ENCODE peak calls at places on chromosome 17, in seven cellular contexts. P, Q, H, R, S, A and B are unnamed samples.
A peak's percentile ranks its signal among the peaks of the same experiment; 100 is the strongest.

GRCh38 chr17:15977894-15978293 is 21.6 kb downstream of the ZSWIM7 start:
- DNase-seq in P (no peak), Q (no peak), H (no peak), R (no peak), S (no peak), A (no peak), B (no peak)

GRCh38 chr17:47315451-47316266 is 8.1 kb upstream of the EFCAB13 start:
- DNase-seq in P (peak; percentile 73), Q (peak; percentile 98), H (no peak), R (no peak), S (peak; percentile 56), A (peak; percentile 64), B (peak; percentile 57)

GRCh38 chr17:3773511-3773910 is 27.5 kb downstream of the ITGAE start:
- DNase-seq in P (no peak), Q (peak; percentile 62), H (no peak), R (no peak), S (no peak), A (no peak), B (no peak)

GRCh38 chr17:74961657-74962360 is 10.8 kb downstream of the HID1 start:
- DNase-seq in P (peak; percentile 91), Q (peak; percentile 85), H (peak; percentile 91), R (peak; percentile 70), S (peak; percentile 79), A (peak; percentile 95), B (peak; percentile 78)

GRCh38 chr17:72119963-72120877 is 600 bp upstream of the SOX9 start:
- DNase-seq in P (peak; percentile 66), Q (peak; percentile 90), H (peak; percentile 69), R (no peak), S (no peak), A (peak; percentile 23), B (no peak)

GRCh38 chr17:39628655-39629493 is 2.1 kb downstream of the PPP1R1B start:
- DNase-seq in P (no peak), Q (no peak), H (no peak), R (no peak), S (no peak), A (no peak), B (no peak)

GRCh38 chr17:31674305-31674704 is 184.7 kb downstream of the COPRS start:
- DNase-seq in P (no peak), Q (peak; percentile 54), H (no peak), R (no peak), S (no peak), A (no peak), B (no peak)

GRCh38 chr17:68507581-68507980 is 4.6 kb upstream of the PRKAR1A start:
- DNase-seq in P (no peak), Q (no peak), H (no peak), R (no peak), S (no peak), A (no peak), B (no peak)

DNA sequence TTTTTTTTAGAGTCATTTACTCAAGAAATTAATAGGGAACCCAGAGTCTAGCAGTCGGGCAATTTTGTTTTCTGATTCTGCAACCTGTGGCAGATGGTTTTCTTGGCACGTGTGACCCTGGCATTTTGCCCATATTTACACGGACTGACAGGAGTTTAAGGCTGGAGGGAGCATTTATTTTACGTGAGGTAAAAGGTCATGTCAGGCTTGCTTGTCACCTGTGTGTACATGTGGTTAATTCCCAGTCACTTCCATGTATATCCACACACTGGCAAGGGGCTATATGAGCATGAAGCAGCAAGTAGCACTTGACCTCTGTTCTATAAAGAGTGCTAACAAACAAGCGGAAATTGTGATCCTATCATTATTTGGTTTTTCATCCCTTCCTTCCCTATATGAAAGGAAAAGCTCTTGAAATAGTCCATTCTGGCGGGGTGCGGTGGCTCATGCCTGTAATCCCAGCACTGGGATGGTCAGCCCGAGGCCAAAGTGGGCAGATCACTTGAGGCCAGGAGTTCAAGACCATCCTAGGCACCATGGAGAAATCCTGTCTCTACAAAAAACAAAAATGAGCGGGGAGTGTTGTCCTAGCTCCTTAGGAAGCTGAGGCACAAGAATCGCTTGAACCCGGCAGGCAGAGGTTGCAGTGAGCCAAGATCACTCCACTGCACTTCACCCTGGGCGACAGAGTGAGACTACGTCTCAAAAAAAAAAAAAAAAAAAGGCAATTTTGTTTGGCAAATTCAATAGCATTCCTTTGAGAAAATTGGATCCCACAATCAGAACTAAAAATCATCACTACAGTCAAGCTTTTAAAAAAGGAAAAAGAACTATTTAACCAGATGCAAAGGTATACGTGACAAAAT is 2.1 kb downstream of the SPAG9 start:
- DNase-seq in P (no peak), Q (no peak), H (peak; percentile 35), R (no peak), S (peak; percentile 21), A (peak; percentile 30), B (no peak)
- H3K4me1 ChIP-seq in P (peaks cover 9% of the 10 kb centered on the region), Q (peaks cover 7% of the 10 kb centered on the region), H (peaks cover 57% of the 10 kb centered on the region), R (peaks cover 4% of the 10 kb centered on the region), S (peaks cover 35% of the 10 kb centered on the region), A (peaks cover 54% of the 10 kb centered on the region), B (peaks cover 47% of the 10 kb centered on the region)

DNA sequence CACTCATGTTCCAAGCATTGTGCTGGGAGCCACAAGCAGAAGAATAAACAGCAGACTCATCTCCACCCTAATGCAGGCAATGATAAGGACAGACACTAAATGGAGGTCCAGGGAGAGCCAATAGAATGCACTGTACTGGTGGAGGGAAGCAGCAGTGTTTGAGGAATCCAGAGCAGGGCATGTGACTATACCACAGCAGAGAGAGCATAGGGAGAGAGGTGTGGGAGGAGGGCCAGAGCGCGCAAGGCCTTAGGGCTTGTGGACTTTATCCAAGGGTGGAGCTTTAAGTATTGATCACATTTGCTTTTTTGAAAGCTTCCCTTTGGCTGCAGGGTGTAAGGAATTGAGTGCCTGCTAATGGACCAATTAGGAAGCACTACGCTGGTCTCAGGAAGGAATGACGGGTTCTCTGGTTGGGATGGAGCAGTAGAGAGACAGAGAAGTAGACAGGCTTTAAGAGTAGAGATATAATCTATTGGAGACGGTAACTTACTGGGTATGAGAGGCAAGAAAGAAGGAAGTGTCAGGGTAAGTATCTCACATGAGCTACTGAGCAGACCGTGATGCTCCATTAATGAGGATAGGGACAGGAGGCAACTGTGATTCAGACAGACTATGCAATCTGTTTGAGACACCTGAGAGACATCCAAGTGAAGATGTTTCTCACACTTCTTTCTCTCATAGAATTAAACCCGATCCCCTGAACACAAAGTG is 82.2 kb downstream of the MYO1D start:
- DNase-seq in P (no peak), Q (no peak), H (no peak), R (no peak), S (no peak), A (no peak), B (no peak)
- H3K4me3 ChIP-seq in P (no peak overlapping the region), Q (no peak overlapping the region), H (no peak overlapping the region), R (no peak overlapping the region), S (no peak overlapping the region), A (no peak overlapping the region), B (no peak overlapping the region)

GRCh38 chr17:17736205-17737183 is 55.2 kb downstream of the RAI1 start:
- DNase-seq in P (no peak), Q (no peak), H (no peak), R (no peak), S (no peak), A (no peak), B (no peak)

GRCh38 chr17:17738901-17739300 is 57.6 kb downstream of the RAI1 start:
- DNase-seq in P (no peak), Q (no peak), H (peak; percentile 76), R (no peak), S (no peak), A (no peak), B (no peak)

GRCh38 chr17:17740627-17741237 is 59.5 kb downstream of the RAI1 start:
- DNase-seq in P (no peak), Q (no peak), H (no peak), R (no peak), S (peak; percentile 55), A (no peak), B (no peak)

GRCh38 chr17:17739388-17740066 is 58.3 kb downstream of the RAI1 start:
- DNase-seq in P (no peak), Q (peak; percentile 69), H (peak; percentile 70), R (no peak), S (no peak), A (no peak), B (no peak)

GRCh38 chr17:17737938-17738894 is 57.0 kb downstream of the RAI1 start:
- DNase-seq in P (peak; percentile 75), Q (peak; percentile 47), H (no peak), R (no peak), S (no peak), A (no peak), B (no peak)
- H3K4me1 ChIP-seq in P (peaks cover 31% of the 10 kb centered on the region), Q (peaks cover 44% of the 10 kb centered on the region), H (peaks cover 46% of the 10 kb centered on the region), R (peaks cover 22% of the 10 kb centered on the region), S (peaks cover 12% of the 10 kb centered on the region), A (peaks cover 80% of the 10 kb centered on the region), B (peaks cover 6% of the 10 kb centered on the region)

GRCh38 chr17:58412910-58413630 is 4.3 kb downstream of the RNF43 start:
- DNase-seq in P (no peak), Q (peak; percentile 37), H (no peak), R (no peak), S (no peak), A (no peak), B (no peak)
- H3K4me3 ChIP-seq in P (peak overlapping the region; percentile 2), Q (no peak overlapping the region), H (no peak overlapping the region), R (no peak overlapping the region), S (no peak overlapping the region), A (no peak overlapping the region), B (no peak overlapping the region)

DNA sequence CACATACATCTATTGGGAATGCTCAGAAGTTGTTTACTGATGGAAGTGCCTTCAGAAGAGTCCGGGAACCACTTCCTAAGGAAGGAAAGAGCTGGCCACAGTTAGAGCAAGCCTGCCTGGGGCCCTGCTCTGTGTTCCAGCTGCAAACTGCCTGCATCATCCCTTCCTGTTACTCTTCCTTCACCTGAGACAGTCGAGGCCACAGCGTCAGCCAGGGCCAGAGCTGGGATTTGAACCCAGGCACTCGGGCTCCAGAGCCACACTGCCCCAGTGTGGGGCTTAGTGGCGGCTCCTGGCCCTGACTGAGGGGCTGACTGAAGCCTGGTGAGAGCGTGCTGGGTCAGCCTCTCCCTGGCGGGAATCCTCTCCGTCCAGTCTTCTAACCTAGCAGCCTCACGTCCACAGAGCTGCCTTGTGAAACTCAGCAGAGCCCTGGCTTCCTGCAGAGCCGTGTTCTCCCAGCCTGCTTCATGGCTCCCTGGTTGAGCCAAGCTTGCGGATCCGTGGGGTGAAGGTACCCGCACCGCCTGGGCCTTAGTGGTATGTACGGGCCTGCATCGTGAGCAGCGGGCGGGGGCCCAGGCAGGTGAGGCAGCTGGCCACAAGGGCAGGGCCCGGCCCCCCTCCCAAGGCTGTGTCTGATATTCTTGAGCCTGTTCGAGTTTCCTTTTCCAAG is 4.6 kb upstream of the C17orf99 start:
- DNase-seq in P (no peak), Q (no peak), H (no peak), R (no peak), S (no peak), A (no peak), B (no peak)
- H3K4me1 ChIP-seq in P (peaks cover 22% of the 10 kb centered on the region), Q (peaks cover 24% of the 10 kb centered on the region), H (peaks cover 66% of the 10 kb centered on the region), R (peaks cover 6% of the 10 kb centered on the region), S (peaks cover 60% of the 10 kb centered on the region), A (peaks cover 61% of the 10 kb centered on the region), B (peaks cover 51% of the 10 kb centered on the region)